ENCODE peak calls at places on chromosome 11, in eight cellular contexts. Q is HFFc6, C is NCI-H82, S is fibroblast of lung, R is NCI-H2029 treated with DMSO at 0.1 percent for 48 hours, D is right lobe of liver, V is NCI-H2171, Z is B cell. I is an unnamed sample.

GRCh38 chr11:43316451-43316850 is 4.7 kb downstream of the API5 start:
- DNase-seq in Q (no peak), C (no peak), S (peak), R (no peak), D (no peak), V (no peak), Z (no peak), I (no peak)

GRCh38 chr11:83574516-83574915 is 288.3 kb upstream of the CCDC90B start:
- DNase-seq in Q (peak), C (no peak), S (peak), R (no peak), D (no peak), V (no peak), Z (no peak), I (no peak)

GRCh38 chr11:38524945-38525344 is 1926.9 kb upstream of the RAG2 start:
- DNase-seq in Q (no peak), C (no peak), S (no peak), R (no peak), D (no peak), V (no peak), Z (no peak), I (no peak)

GRCh38 chr11:111299111-111300026 is 1.0 kb downstream of the POU2AF3 start:
- DNase-seq in Q (peak), C (no peak), S (peak), R (no peak), D (peak), V (peak), Z (peak), I (no peak)

GRCh38 chr11:87820026-87820425 is 355.2 kb downstream of the RAB38 start:
- DNase-seq in Q (no peak), C (no peak), S (peak), R (no peak), D (no peak), V (no peak), Z (no peak), I (no peak)

GRCh38 chr11:121590772-121591404 is 138.1 kb upstream of the SORL1-AS1 start:
- DNase-seq in Q (no peak), C (no peak), S (no peak), R (no peak), D (no peak), V (no peak), Z (peak), I (no peak)

GRCh38 chr11:128157423-128158298 is 429.7 kb downstream of the ETS1 start:
- DNase-seq in Q (peak), C (peak), S (peak), R (peak), D (no peak), V (no peak), Z (peak), I (peak)

GRCh38 chr11:110955797-110956196 is 243.6 kb upstream of the ARHGAP20 start:
- DNase-seq in Q (no peak), C (no peak), S (peak), R (no peak), D (no peak), V (no peak), Z (no peak), I (no peak)

GRCh38 chr11:127230392-127230791 is 229.8 kb upstream of the KIRREL3 start:
- DNase-seq in Q (no peak), C (no peak), S (no peak), R (no peak), D (no peak), V (no peak), Z (no peak), I (no peak)